ENCODE peak calls at places on chromosome 13, in four cellular contexts. E is foreskin fibroblast; A is suprapubic skin; M is CD4-positive, alpha-beta T cell. R is an unnamed sample.

GRCh38 chr13:31199849-31200635 is at the start of gene B3GLCT:
- DNase-seq in E (peak), A (no peak), M (peak), R (no peak)

GRCh38 chr13:113088691-113089020 is 16.9 kb upstream of the F7 start:
- DNase-seq in E (no peak), A (peak), M (no peak), R (no peak)

GRCh38 chr13:49388256-49388655 is 55.6 kb downstream of the CAB39L start:
- DNase-seq in E (no peak), A (no peak), M (no peak), R (no peak)

GRCh38 chr13:113001251-113002140 is 32.5 kb downstream of the MCF2L start:
- DNase-seq in E (peak), A (no peak), M (no peak), R (no peak)

GRCh38 chr13:24745861-24746617 is 17.9 kb upstream of the RNF17 start:
- DNase-seq in E (peak), A (no peak), M (no peak), R (no peak)

GRCh38 chr13:110314516-110315245 is 7.6 kb downstream of the COL4A2 start:
- DNase-seq in E (no peak), A (no peak), M (no peak), R (no peak)

GRCh38 chr13:63026285-63026797 is 1610.7 kb upstream of the PCDH20 start:
- DNase-seq in E (no peak), A (no peak), M (no peak), R (no peak)

GRCh38 chr13:81320516-81320915 is 979.6 kb upstream of the SPRY2 start:
- DNase-seq in E (no peak), A (no peak), M (no peak), R (no peak)

GRCh38 chr13:28964052-28964451 is 143.9 kb downstream of the MTUS2 start:
- DNase-seq in E (no peak), A (no peak), M (no peak), R (no peak)

GRCh38 chr13:67018775-67019174 is 211.4 kb downstream of the PCDH9 start:
- DNase-seq in E (no peak), A (no peak), M (no peak), R (no peak)

GRCh38 chr13:20525144-20525600 is 485 bp downstream of the CRYL1 start:
- DNase-seq in E (peak), A (no peak), M (no peak), R (no peak)

GRCh38 chr13:30705672-30706071 is 29.7 kb upstream of the ALOX5AP start:
- DNase-seq in E (no peak), A (no peak), M (no peak), R (no peak)

GRCh38 chr13:113915786-113916329 is 52.0 kb upstream of the GAS6 start:
- DNase-seq in E (no peak), A (peak), M (no peak), R (no peak)

GRCh38 chr13:25503856-25504255 is 132.1 kb downstream of the ATP8A2 start:
- DNase-seq in E (no peak), A (no peak), M (no peak), R (no peak)

GRCh38 chr13:80379245-80379644 is 38.3 kb upstream of the SPRY2 start:
- DNase-seq in E (peak), A (no peak), M (no peak), R (no peak)

GRCh38 chr13:74329978-74330377 is 195.8 kb upstream of the KLF12 start:
- DNase-seq in E (no peak), A (no peak), M (no peak), R (no peak)

GRCh38 chr13:26678796-26679195 is 81.8 kb downstream of the GPR12 start:
- DNase-seq in E (no peak), A (no peak), M (no peak), R (no peak)
- TF ChIP-seq CTCF in E (no peak), A (no peak), M (no peak), R (no peak)

GRCh38 chr13:106922384-106922783 is 354.4 kb upstream of the ARGLU1 start:
- DNase-seq in E (no peak), A (no peak), M (no peak), R (no peak)

GRCh38 chr13:106917673-106918652 is 350.0 kb upstream of the ARGLU1 start:
- DNase-seq in E (peak), A (peak), M (peak), R (peak)

GRCh38 chr13:106919093-106919492 is 351.2 kb upstream of the ARGLU1 start:
- DNase-seq in E (peak), A (no peak), M (no peak), R (no peak)

GRCh38 chr13:106917024-106917491 is 349.1 kb upstream of the ARGLU1 start:
- DNase-seq in E (peak), A (no peak), M (no peak), R (no peak)

GRCh38 chr13:106919638-106920037 is 351.7 kb upstream of the ARGLU1 start:
- DNase-seq in E (no peak), A (no peak), M (no peak), R (no peak)
- TF ChIP-seq CTCF in E (no peak), A (no peak), M (no peak), R (no peak)

GRCh38 chr13:42048625-42049453 is at the start of gene DGKH:
- DNase-seq in E (peak), A (peak), M (peak), R (peak)
- TF ChIP-seq CTCF in E (no peak), A (no peak), M (no peak), R (no peak)

DNA sequence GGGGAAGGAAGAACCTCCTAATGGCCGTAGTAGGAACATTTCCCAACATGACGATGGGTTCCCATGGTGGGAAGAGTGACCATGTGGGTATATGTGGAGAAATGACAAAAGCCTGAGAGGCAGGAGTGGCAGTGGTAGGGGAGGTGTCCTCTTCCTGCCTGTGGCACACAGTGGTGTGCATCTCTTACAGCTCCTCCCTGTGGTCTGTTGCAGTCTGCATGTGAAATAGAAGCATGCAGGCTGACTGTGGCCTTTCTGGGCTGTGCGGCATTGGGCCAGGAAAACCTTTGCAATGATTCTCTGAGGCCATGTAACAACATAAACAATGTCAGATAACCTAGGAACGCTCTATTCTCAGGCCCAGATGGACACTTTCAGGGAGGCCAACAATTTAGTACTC is 84.0 kb downstream of the LACC1 start:
- DNase-seq in E (no peak), A (no peak), M (no peak), R (no peak)
- TF ChIP-seq CTCF in E (no peak), A (no peak), M (no peak), R (no peak)